ENCODE peak calls at places on chromosomes 5 and 9, in four cellular contexts. C is HTR-8/SVneo, K is M059J, I is GM19239. N is an unnamed sample.
A peak's percentile ranks its signal among the peaks of the same experiment; 100 is the strongest.

GRCh38 chr5:167899490-167899889 is 392.0 kb upstream of the WWC1 start:
- DNase-seq in C (peak; percentile 29), K (peak; percentile 93), I (no peak), N (no peak)

GRCh38 chr9:8653855-8654254 is 854.3 kb upstream of the DMAC1 start:
- DNase-seq in C (no peak), K (no peak), I (no peak), N (no peak)

GRCh38 chr9:90018688-90019087 is 413.9 kb downstream of the GADD45G start:
- DNase-seq in C (no peak), K (no peak), I (no peak), N (no peak)

GRCh38 chr9:100597236-100597635 is 19.4 kb downstream of the CAVIN4 start:
- DNase-seq in C (no peak), K (peak; percentile 52), I (no peak), N (no peak)

GRCh38 chr5:54469655-54470054 is 14.2 kb downstream of the HSPB3 start:
- DNase-seq in C (no peak), K (peak; percentile 31), I (peak; percentile 16), N (peak; percentile 29)

GRCh38 chr9:132152231-132152630 is 9.6 kb upstream of the NTNG2 start:
- DNase-seq in C (no peak), K (no peak), I (no peak), N (no peak)

GRCh38 chr5:172662596-172662995 is 21.5 kb downstream of the NEURL1B start:
- DNase-seq in C (no peak), K (no peak), I (no peak), N (no peak)

GRCh38 chr9:93320591-93321219 is 130.8 kb upstream of the FAM120A start:
- DNase-seq in C (no peak), K (no peak), I (no peak), N (peak; percentile 19)

GRCh38 chr9:112224401-112225289 is 49.5 kb upstream of the SUSD1 start:
- DNase-seq in C (no peak), K (peak; percentile 54), I (no peak), N (no peak)

GRCh38 chr5:37554938-37555337 is 175.8 kb downstream of the WDR70 start:
- DNase-seq in C (no peak), K (peak; percentile 11), I (peak; percentile 6), N (no peak)

GRCh38 chr5:158466196-158466595 is 607.3 kb upstream of the CLINT1 start:
- DNase-seq in C (no peak), K (no peak), I (no peak), N (no peak)

GRCh38 chr9:123569343-123569694 is 213.3 kb downstream of the CRB2 start:
- DNase-seq in C (no peak), K (peak; percentile 45), I (no peak), N (no peak)

GRCh38 chr9:137128158-137129088 is 10.5 kb upstream of the GRIN1 start:
- DNase-seq in C (no peak), K (no peak), I (no peak), N (no peak)

GRCh38 chr9:85978496-85978895 is 37.5 kb downstream of the NAA35 start:
- DNase-seq in C (no peak), K (no peak), I (no peak), N (no peak)

GRCh38 chr9:119768266-119768665 is 399.0 kb upstream of the BRINP1 start:
- DNase-seq in C (no peak), K (no peak), I (no peak), N (no peak)

GRCh38 chr5:13957032-13957645 is 12.7 kb upstream of the DNAH5 start:
- DNase-seq in C (peak; percentile 79), K (peak; percentile 80), I (peak; percentile 7), N (peak; percentile 20)

GRCh38 chr5:132456553-132457361 is 33.8 kb downstream of the IRF1 start:
- DNase-seq in C (no peak), K (peak; percentile 85), I (no peak), N (peak; percentile 42)

GRCh38 chr9:18358325-18358724 is 115.6 kb upstream of the ADAMTSL1 start:
- DNase-seq in C (no peak), K (peak; percentile 29), I (no peak), N (no peak)

GRCh38 chr5:27316283-27316675 is 277.9 kb upstream of the CDH9 start:
- DNase-seq in C (peak; percentile 56), K (peak; percentile 84), I (no peak), N (no peak)

GRCh38 chr9:37377688-37378612 is 44.5 kb upstream of the GRHPR start:
- DNase-seq in C (no peak), K (no peak), I (no peak), N (peak; percentile 66)

GRCh38 chr9:120312031-120312430 is 267.9 kb downstream of the CDK5RAP2 start:
- DNase-seq in C (no peak), K (no peak), I (no peak), N (no peak)

GRCh38 chr5:159990506-159990905 is 18.4 kb upstream of the TTC1 start:
- DNase-seq in C (no peak), K (peak; percentile 36), I (no peak), N (no peak)

GRCh38 chr5:176754376-176754942 is 55.9 kb upstream of the UNC5A start:
- DNase-seq in C (no peak), K (peak; percentile 16), I (no peak), N (no peak)

GRCh38 chr5:82564963-82565362 is 286.8 kb upstream of the RPS23 start:
- DNase-seq in C (no peak), K (no peak), I (no peak), N (no peak)

GRCh38 chr9:123834218-123834906 is 95.6 kb downstream of the DENND1A start:
- DNase-seq in C (no peak), K (peak; percentile 43), I (no peak), N (no peak)

GRCh38 chr9:74953235-74953741 is 576 bp upstream of the C9orf40 start:
- DNase-seq in C (no peak), K (no peak), I (no peak), N (no peak)

GRCh38 chr5:55994502-55994997 is at the start of gene IL6ST:
- DNase-seq in C (peak; percentile 56), K (peak; percentile 86), I (no peak), N (no peak)

GRCh38 chr5:108720416-108720815 is 27.3 kb upstream of the FER start:
- DNase-seq in C (no peak), K (peak; percentile 22), I (peak; percentile 9), N (peak; percentile 25)

GRCh38 chr9:14362175-14362574 is 48.2 kb upstream of the NFIB start:
- DNase-seq in C (no peak), K (no peak), I (no peak), N (no peak)

GRCh38 chr9:33167084-33167948 is at the start of gene B4GALT1:
- DNase-seq in C (peak; percentile 71), K (peak; percentile 93), I (peak; percentile 64), N (peak; percentile 95)

GRCh38 chr5:127757576-127757975 is 54.4 kb downstream of the CCDC192 start:
- DNase-seq in C (peak; percentile 53), K (peak; percentile 76), I (peak; percentile 36), N (peak; percentile 38)

GRCh38 chr9:77512876-77513275 is 135.2 kb downstream of the GNA14 start:
- DNase-seq in C (no peak), K (no peak), I (no peak), N (no peak)

GRCh38 chr5:115435776-115436712 is 108.5 kb downstream of the FEM1C start:
- DNase-seq in C (no peak), K (peak; percentile 56), I (no peak), N (no peak)

GRCh38 chr5:62614355-62614754 is 35.7 kb downstream of the LRRC70 start:
- DNase-seq in C (no peak), K (no peak), I (no peak), N (no peak)